ENCODE peak calls at places on chromosomes 4 and X, in eight cellular contexts. F, Q, H, G, R, K, V and O are unnamed samples.

GRCh38 chr4:159070742-159071141 is 32.1 kb upstream of the RAPGEF2 start:
- DNase-seq in V (no peak), F (no peak), K (no peak), G (peak; percentile 72), Q (no peak), R (no peak), H (no peak), O (no peak)

GRCh38 chr4:150164055-150164454 is 85.8 kb downstream of the DCLK2 start:
- DNase-seq in V (no peak), R (no peak), H (no peak), K (no peak), G (no peak), F (no peak), Q (no peak), O (no peak)

GRCh38 chr4:188370781-188371180 is 231.5 kb downstream of the TRIML1 start:
- DNase-seq in V (no peak), Q (no peak), R (no peak), H (no peak), G (no peak), F (no peak), K (no peak), O (no peak)

GRCh38 chr4:119204898-119205297 is 7.6 kb upstream of the USP53 start:
- DNase-seq in H (no peak), V (no peak), F (no peak), G (peak; percentile 24), Q (no peak), R (no peak), K (no peak), O (no peak)

GRCh38 chr4:82839624-82840023 is 41.0 kb upstream of the SCD5 start:
- DNase-seq in H (no peak), Q (no peak), K (no peak), F (no peak), G (no peak), V (no peak), R (no peak), O (no peak)

GRCh38 chr4:186900232-186900900 is 176.7 kb upstream of the FAT1 start:
- DNase-seq in H (no peak), V (no peak), R (no peak), Q (no peak), K (no peak), F (no peak), G (peak; percentile 63), O (no peak)

GRCh38 chrX:5936438-5936837 is 292.2 kb downstream of the NLGN4X start:
- DNase-seq in Q (no peak), R (no peak), F (no peak), V (no peak), G (no peak), H (no peak), K (no peak), O (no peak)

GRCh38 chr4:41681054-41681453 is 67.5 kb downstream of the PHOX2B start:
- DNase-seq in H (no peak), K (no peak), G (no peak), R (no peak), F (no peak), V (no peak), Q (no peak), O (no peak)

GRCh38 chr4:108139089-108139488 is 29.6 kb downstream of the LEF1 start:
- DNase-seq in V (no peak), F (no peak), H (no peak), K (no peak), R (no peak), Q (no peak), G (no peak), O (no peak)

GRCh38 chrX:124256981-124257380 is 75.5 kb upstream of the TEX13D start:
- DNase-seq in V (no peak), R (no peak), F (no peak), H (no peak), G (no peak), Q (no peak), K (no peak), O (no peak)

GRCh38 chr4:10582059-10582686 is 102.4 kb downstream of the CLNK start:
- DNase-seq in V (peak; percentile 36), R (peak; percentile 31), G (peak; percentile 77), F (peak; percentile 69), Q (peak; percentile 53), H (no peak), K (peak; percentile 77), O (no peak)

GRCh38 chrX:1391707-1392375 is at the start of gene SLC25A6:
- DNase-seq in F (peak; percentile 99), Q (peak; percentile 99), G (peak; percentile 97), V (peak; percentile 99), H (peak; percentile 100), K (peak; percentile 100), R (peak; percentile 99), O (peak; percentile 100)

GRCh38 chrX:71017396-71017939 is 50.7 kb downstream of the SNX12 start:
- DNase-seq in R (no peak), K (no peak), Q (no peak), F (no peak), V (no peak), H (no peak), G (no peak), O (no peak)

GRCh38 chr4:87270144-87270543 is 49.7 kb upstream of the KLHL8 start:
- DNase-seq in H (no peak), R (no peak), K (peak; percentile 60), F (peak; percentile 54), V (no peak), Q (no peak), G (peak; percentile 70), O (no peak)

DNA sequence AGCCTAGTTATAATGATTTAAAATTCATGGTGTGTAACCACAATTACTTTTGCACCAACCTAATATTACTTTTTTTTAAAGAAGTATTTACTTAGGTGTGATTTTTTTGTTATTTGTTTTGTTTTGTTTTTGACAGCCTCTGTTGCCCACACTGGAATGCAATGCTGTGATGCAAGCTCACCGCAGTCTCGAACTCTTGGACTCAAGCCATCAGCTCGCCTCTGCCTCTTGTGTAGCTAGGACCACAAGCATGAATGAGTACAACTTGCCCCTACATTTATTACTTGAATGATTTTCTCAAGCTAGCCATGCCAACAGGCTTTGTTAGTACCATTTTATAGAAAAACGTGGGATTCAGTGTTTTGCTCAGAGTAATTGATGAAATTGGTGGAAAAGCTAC is 488.8 kb upstream of the CPEB2 start:
- DNase-seq in K (no peak), R (no peak), F (no peak), G (peak; percentile 37), Q (no peak), H (no peak), V (no peak), O (no peak)
- H3K9me3 ChIP-seq in K (no peaks in the 10 kb centered on the region), R (no peaks in the 10 kb centered on the region), F (no peaks in the 10 kb centered on the region), G (no peaks in the 10 kb centered on the region), Q (no peaks in the 10 kb centered on the region), H (no peaks in the 10 kb centered on the region), V (no peaks in the 10 kb centered on the region), O (no peaks in the 10 kb centered on the region)

DNA sequence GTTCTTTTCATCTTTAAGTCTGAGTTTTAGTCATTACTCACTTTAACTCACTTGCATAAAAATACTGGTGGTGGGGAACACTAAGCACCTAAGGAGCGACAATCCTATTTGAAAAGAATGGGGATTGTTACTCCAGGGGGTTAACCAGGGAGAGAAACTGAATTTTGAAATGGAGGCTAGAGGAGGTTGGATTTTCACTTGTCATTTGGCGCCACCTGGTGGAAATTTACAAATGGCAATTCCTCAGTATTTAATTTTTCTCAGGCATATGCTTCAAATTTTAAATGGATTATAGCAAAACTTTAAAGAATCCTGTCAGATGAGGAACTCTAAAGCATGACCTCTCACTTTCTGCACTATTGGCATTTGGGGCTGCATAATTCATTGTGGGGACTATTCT is 2.7 kb upstream of the GEMIN8 start:
- DNase-seq in R (peak; percentile 69), V (peak; percentile 52), H (peak; percentile 26), K (peak; percentile 69), Q (no peak), G (peak; percentile 62), F (peak; percentile 73), O (peak; percentile 21)
- H3K9me3 ChIP-seq in R (no peaks in the 10 kb centered on the region), V (no peaks in the 10 kb centered on the region), H (no peaks in the 10 kb centered on the region), K (no peaks in the 10 kb centered on the region), Q (no peaks in the 10 kb centered on the region), G (no peaks in the 10 kb centered on the region), F (no peaks in the 10 kb centered on the region), O (no peaks in the 10 kb centered on the region)

GRCh38 chr4:38102942-38103604 is 142.9 kb downstream of the PTTG2 start:
- DNase-seq in H (no peak), Q (no peak), V (no peak), K (no peak), R (no peak), F (no peak), G (no peak), O (no peak)

GRCh38 chr4:38101563-38101962 is 141.4 kb downstream of the PTTG2 start:
- DNase-seq in V (no peak), H (no peak), K (no peak), R (no peak), F (no peak), G (no peak), Q (no peak), O (no peak)

GRCh38 chr4:38099908-38100407 is 139.8 kb downstream of the PTTG2 start:
- DNase-seq in Q (no peak), F (no peak), G (peak; percentile 61), K (no peak), R (no peak), H (no peak), V (no peak), O (no peak)

GRCh38 chr4:38099020-38099600 is 138.9 kb downstream of the PTTG2 start:
- DNase-seq in R (no peak), H (no peak), K (no peak), V (no peak), Q (no peak), F (no peak), G (peak; percentile 39), O (no peak)

DNA sequence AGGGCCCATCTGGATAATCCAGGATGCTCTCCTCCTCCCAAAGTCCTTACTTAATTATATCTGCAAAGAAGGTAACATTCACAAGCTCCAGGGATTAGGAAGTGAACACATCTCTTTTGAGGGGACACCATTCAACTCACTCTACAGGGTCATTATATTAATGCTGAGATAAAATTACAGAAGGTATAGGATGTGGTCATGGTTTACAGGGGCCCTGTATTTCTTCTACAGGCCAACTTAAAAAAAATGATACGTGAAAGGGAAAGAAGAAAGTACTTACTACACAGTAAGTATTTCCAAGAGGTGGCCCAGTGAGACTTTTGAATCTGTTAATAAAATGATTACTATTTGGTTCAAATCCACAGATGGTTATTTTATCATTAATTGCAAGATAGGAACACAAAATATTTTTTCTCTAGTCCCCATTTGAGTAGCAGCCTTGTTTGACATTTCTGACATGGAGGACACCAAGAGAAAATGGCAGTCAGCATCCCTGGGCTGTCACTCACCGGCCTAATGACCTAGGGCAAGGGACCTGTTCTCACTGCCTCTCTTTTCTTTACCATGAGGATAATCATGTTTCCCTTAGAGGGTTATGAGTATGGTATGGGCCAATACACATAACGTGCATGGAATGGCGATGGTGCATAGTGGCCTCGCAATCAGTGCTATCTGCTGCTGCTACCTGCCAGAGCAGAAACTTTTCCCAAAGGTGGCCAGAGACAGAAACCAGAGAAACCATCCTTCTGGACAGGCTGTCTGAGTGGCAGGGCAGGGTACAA is 140.5 kb downstream of the PTTG2 start:
- DNase-seq in K (no peak), F (no peak), G (no peak), V (no peak), H (no peak), R (no peak), Q (no peak), O (no peak)
- H3K9me3 ChIP-seq in K (no peaks in the 10 kb centered on the region), F (no peaks in the 10 kb centered on the region), G (no peaks in the 10 kb centered on the region), V (no peaks in the 10 kb centered on the region), H (no peaks in the 10 kb centered on the region), R (no peaks in the 10 kb centered on the region), Q (no peaks in the 10 kb centered on the region), O (no peaks in the 10 kb centered on the region)

DNA sequence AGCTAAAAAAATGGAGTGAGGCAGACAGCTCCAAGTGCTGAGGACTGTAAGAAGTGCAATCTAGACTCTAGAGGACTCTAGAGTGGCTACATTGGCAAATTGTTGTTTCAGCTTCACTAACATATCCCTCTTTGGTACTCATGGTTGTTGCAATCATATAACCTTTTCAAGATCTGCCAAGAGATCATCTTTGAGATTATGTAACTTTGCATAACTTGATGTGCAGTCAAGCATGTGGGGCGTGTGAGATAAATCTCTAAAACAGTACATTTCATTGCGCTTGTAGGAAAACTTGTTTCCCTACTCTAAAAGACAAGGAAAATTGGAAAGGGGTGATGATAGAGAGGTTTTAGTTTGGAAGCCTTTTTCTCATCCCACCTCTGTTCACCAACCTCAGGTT is 11.2 kb upstream of the BRS3 start:
- DNase-seq in Q (no peak), F (no peak), V (no peak), K (no peak), R (no peak), G (no peak), H (no peak), O (no peak)
- H3K9me3 ChIP-seq in Q (no peaks in the 10 kb centered on the region), F (no peaks in the 10 kb centered on the region), V (no peaks in the 10 kb centered on the region), K (no peaks in the 10 kb centered on the region), R (no peaks in the 10 kb centered on the region), G (no peaks in the 10 kb centered on the region), H (no peaks in the 10 kb centered on the region), O (no peaks in the 10 kb centered on the region)